ENCODE peak calls at places on chromosomes 11 and 22, in four cellular contexts. V is CD8-positive, alpha-beta T cell; O is endothelial cell; P is omental fat pad. D is an unnamed sample.

GRCh38 chr11:132037961-132038360 is 667.5 kb downstream of the NTM start:
- DNase-seq in V (no peak), O (no peak), P (no peak), D (no peak)

GRCh38 chr22:37501610-37502341 is 15.6 kb upstream of the MFNG start:
- DNase-seq in V (no peak), O (no peak), P (no peak), D (no peak)

GRCh38 chr22:24969588-24970301 is 17.2 kb downstream of the KIAA1671 start:
- DNase-seq in V (no peak), O (peak), P (no peak), D (no peak)

GRCh38 chr22:19680911-19681862 is 33.1 kb upstream of the SEPTIN5 start:
- DNase-seq in V (no peak), O (no peak), P (no peak), D (no peak)

GRCh38 chr11:28799316-28799715 is 691.1 kb downstream of the METTL15 start:
- DNase-seq in V (no peak), O (no peak), P (no peak), D (no peak)

GRCh38 chr22:25919452-25919851 is 177.5 kb downstream of the MYO18B start:
- DNase-seq in V (no peak), O (no peak), P (no peak), D (no peak)

GRCh38 chr11:27754035-27755017 is 54.1 kb upstream of the BDNF start:
- DNase-seq in V (no peak), O (no peak), P (no peak), D (no peak)

GRCh38 chr11:64571410-64572091 is 19.5 kb upstream of the SLC22A12 start:
- DNase-seq in V (no peak), O (no peak), P (peak), D (no peak)

GRCh38 chr22:30606455-30607299 is at the start of gene TCN2:
- DNase-seq in V (peak), O (peak), P (peak), D (peak)

GRCh38 chr11:42049650-42050049 is 590.2 kb upstream of the LRRC4C start:
- DNase-seq in V (no peak), O (no peak), P (no peak), D (no peak)

GRCh38 chr22:44698531-44699421 is 3.2 kb upstream of the PRR5 start:
- DNase-seq in V (no peak), O (no peak), P (no peak), D (no peak)

GRCh38 chr22:31944700-31945477 is 554 bp downstream of the YWHAH start:
- DNase-seq in V (peak), O (peak), P (no peak), D (peak)

GRCh38 chr11:79396674-79397073 is 44.2 kb downstream of the TENM4 start:
- DNase-seq in V (no peak), O (no peak), P (no peak), D (no peak)

GRCh38 chr11:72229925-72230763 is 5.6 kb downstream of the INPPL1 start:
- DNase-seq in V (no peak), O (no peak), P (no peak), D (no peak)

GRCh38 chr11:1827095-1827797 is 7.5 kb upstream of the SYT8 start:
- DNase-seq in V (no peak), O (no peak), P (no peak), D (no peak)

GRCh38 chr11:127274328-127274676 is 273.7 kb upstream of the KIRREL3 start:
- DNase-seq in V (no peak), O (no peak), P (no peak), D (no peak)

GRCh38 chr11:76831911-76832310 is 28.8 kb upstream of the ACER3 start:
- DNase-seq in V (no peak), O (no peak), P (no peak), D (no peak)

GRCh38 chr22:22558071-22558971 is 744 bp downstream of the PRAME start:
- DNase-seq in V (no peak), O (no peak), P (no peak), D (no peak)

GRCh38 chr11:5620606-5621521 is 3.9 kb upstream of the TRIM34 start:
- DNase-seq in V (no peak), O (no peak), P (no peak), D (no peak)

GRCh38 chr11:134666273-134667174 is 254.5 kb upstream of the B3GAT1 start:
- DNase-seq in V (no peak), O (no peak), P (no peak), D (no peak)

GRCh38 chr22:46201059-46201757 is 48.9 kb downstream of the CDPF1 start:
- DNase-seq in V (no peak), O (peak), P (no peak), D (no peak)

GRCh38 chr11:88428959-88429358 is 91.4 kb upstream of the CTSC start:
- DNase-seq in V (no peak), O (no peak), P (no peak), D (no peak)

GRCh38 chr11:72826191-72826941 is 12.2 kb downstream of the ATG16L2 start:
- DNase-seq in V (no peak), O (no peak), P (no peak), D (no peak)

GRCh38 chr11:86314636-86315035 is 12.6 kb downstream of the HIKESHI start:
- DNase-seq in V (no peak), O (no peak), P (no peak), D (no peak)

GRCh38 chr22:20783844-20784723 is 10.2 kb downstream of the SERPIND1 start:
- DNase-seq in V (peak), O (peak), P (no peak), D (no peak)

GRCh38 chr11:62025429-62026105 is 58.1 kb upstream of the FTH1 start:
- DNase-seq in V (peak), O (no peak), P (peak), D (no peak)

GRCh38 chr22:17303840-17304779 is 65.2 kb upstream of the CECR2 start:
- DNase-seq in V (peak), O (no peak), P (no peak), D (no peak)

GRCh38 chr22:49930128-49930527 is 11.7 kb downstream of the CRELD2 start:
- DNase-seq in V (no peak), O (no peak), P (no peak), D (no peak)

GRCh38 chr11:29343465-29344333 is 673.1 kb downstream of the KCNA4 start:
- DNase-seq in V (peak), O (peak), P (peak), D (peak)

GRCh38 chr11:100576044-100577021 is 110.8 kb upstream of the ARHGAP42 start:
- DNase-seq in V (no peak), O (peak), P (no peak), D (no peak)
- TF ChIP-seq CTCF in V (no peak), O (peak), P (no peak), D (peak)

DNA sequence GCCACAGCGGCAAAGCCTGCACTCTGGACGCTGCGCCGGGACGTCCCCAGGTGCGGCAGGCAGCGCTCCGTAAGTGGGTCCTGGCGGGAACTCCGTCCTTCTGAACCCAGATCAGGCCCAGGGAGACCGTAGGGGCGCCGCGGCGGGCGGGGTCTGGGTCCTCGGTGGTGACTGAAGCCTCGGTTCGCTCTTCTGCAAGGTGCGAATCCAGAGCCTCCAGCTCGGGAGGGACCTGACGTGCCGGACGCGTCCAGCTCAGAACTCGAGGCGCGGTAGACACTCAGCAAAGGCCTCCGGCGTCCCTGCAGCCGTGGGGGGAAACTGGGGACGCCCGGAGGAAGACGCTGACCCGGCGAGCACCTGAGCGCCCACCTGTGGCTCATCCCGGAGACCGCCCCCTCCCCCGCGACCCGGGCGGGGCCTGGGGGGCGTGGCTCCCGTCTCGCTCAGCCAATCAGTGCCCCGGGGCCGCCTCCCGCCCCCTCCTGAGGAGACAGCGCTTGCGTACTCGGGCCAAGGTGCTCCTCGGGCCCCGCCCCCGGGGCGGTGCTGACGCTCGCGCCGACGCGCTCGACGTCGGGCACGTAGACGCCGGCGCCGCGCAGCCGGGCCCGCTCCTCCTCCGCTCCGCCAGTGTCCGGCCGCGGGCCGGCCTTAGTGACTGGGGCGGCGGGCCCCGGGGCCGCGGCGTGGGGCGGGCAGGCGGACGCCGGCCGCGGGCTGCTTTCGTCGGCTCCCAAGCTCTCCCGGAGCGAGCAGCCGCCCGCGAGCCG is at the start of gene PPFIA1:
- DNase-seq in V (peak), O (peak), P (peak), D (peak)
- TF ChIP-seq CTCF in V (peak), O (no peak), P (no peak), D (no peak)

GRCh38 chr11:12123799-12124198 is 13.4 kb downstream of the MICAL2 start:
- DNase-seq in V (no peak), O (no peak), P (no peak), D (no peak)
- TF ChIP-seq CTCF in V (no peak), O (no peak), P (no peak), D (no peak)

DNA sequence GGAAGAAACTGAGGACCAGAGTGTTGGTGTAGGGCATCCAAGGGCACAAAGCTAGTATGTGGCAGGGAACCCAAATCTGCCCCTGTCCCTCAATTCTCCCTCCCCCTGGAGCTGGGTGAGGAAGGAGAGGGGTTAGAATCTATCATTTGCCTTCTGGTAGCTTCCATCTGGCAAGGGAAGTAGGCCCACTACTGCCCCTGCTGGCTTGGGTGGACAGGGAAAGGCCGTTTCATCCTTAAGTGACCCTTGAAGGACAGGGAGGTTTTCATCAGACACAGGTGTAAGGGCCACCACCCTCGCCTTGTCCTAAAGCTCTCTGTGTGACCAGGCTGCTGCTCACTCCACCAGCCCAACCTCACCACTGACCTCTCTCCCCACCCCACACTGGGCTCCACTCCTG is 22.1 kb downstream of the NECTIN1 start:
- DNase-seq in V (no peak), O (peak), P (no peak), D (no peak)
- TF ChIP-seq CTCF in V (no peak), O (no peak), P (no peak), D (no peak)